ENCODE peak calls at places on chromosomes 16 and 17, in eight cellular contexts. J is fibroblast of lung, I is midbrain, C is AG08395, Y is ELR, X is T follicular helper cell, N is EL, B is hepatic stellate cell. S is an unnamed sample.

GRCh38 chr16:74724820-74725549 is 24.3 kb upstream of the MLKL start:
- DNase-seq in J (peak), I (peak), C (peak), Y (peak), X (no peak), N (peak), B (peak), S (peak)

GRCh38 chr16:47511882-47512281 is 50.8 kb downstream of the PHKB start:
- DNase-seq in J (no peak), I (no peak), C (no peak), Y (no peak), X (no peak), N (no peak), B (no peak), S (no peak)

GRCh38 chr17:37239690-37240344 is 136.0 kb upstream of the C17orf78 start:
- DNase-seq in J (peak), I (peak), C (peak), Y (peak), X (no peak), N (peak), B (peak), S (no peak)

GRCh38 chr17:39243155-39243554 is 17.4 kb upstream of the STAC2 start:
- DNase-seq in J (no peak), I (no peak), C (no peak), Y (no peak), X (no peak), N (no peak), B (no peak), S (no peak)

GRCh38 chr16:10180771-10181163 is 1.5 kb downstream of the GRIN2A start:
- DNase-seq in J (no peak), I (peak), C (no peak), Y (peak), X (no peak), N (peak), B (no peak), S (no peak)

GRCh38 chr16:84847554-84848415 is 28.0 kb downstream of the CRISPLD2 start:
- DNase-seq in J (no peak), I (no peak), C (no peak), Y (no peak), X (no peak), N (no peak), B (no peak), S (no peak)

GRCh38 chr16:69593756-69594155 is 28.0 kb downstream of the NFAT5 start:
- DNase-seq in J (no peak), I (no peak), C (no peak), Y (no peak), X (no peak), N (no peak), B (no peak), S (no peak)

GRCh38 chr17:27319536-27320221 is 25.8 kb downstream of the WSB1 start:
- DNase-seq in J (peak), I (peak), C (peak), Y (no peak), X (no peak), N (no peak), B (no peak), S (no peak)

GRCh38 chr16:4261557-4262172 is 11.2 kb downstream of the TFAP4 start:
- DNase-seq in J (peak), I (no peak), C (peak), Y (peak), X (no peak), N (no peak), B (peak), S (no peak)

GRCh38 chr17:12549499-12549901 is 116.2 kb upstream of the MYOCD start:
- DNase-seq in J (no peak), I (no peak), C (no peak), Y (peak), X (no peak), N (peak), B (peak), S (no peak)

GRCh38 chr16:14449790-14450463 is 180.1 kb downstream of the PARN start:
- DNase-seq in J (no peak), I (no peak), C (peak), Y (no peak), X (no peak), N (peak), B (no peak), S (no peak)

GRCh38 chr16:22641030-22641671 is 130.5 kb downstream of the NPIPB5 start:
- DNase-seq in J (peak), I (no peak), C (peak), Y (peak), X (no peak), N (peak), B (no peak), S (peak)

GRCh38 chr16:73093146-73094144 is 45.5 kb upstream of the ZFHX3 start:
- DNase-seq in J (peak), I (no peak), C (no peak), Y (no peak), X (no peak), N (peak), B (peak), S (no peak)

GRCh38 chr16:55476625-55477533 is 2.1 kb upstream of the MMP2 start:
- DNase-seq in J (no peak), I (no peak), C (no peak), Y (no peak), X (no peak), N (no peak), B (no peak), S (no peak)

GRCh38 chr16:68902376-68903345 is 59.3 kb downstream of the TANGO6 start:
- DNase-seq in J (peak), I (peak), C (peak), Y (peak), X (no peak), N (peak), B (peak), S (peak)

GRCh38 chr17:78834571-78834970 is 6.0 kb downstream of the USP36 start:
- DNase-seq in J (no peak), I (no peak), C (no peak), Y (no peak), X (no peak), N (no peak), B (no peak), S (no peak)

GRCh38 chr17:71919181-71919580 is 201.6 kb upstream of the SOX9 start:
- DNase-seq in J (peak), I (peak), C (no peak), Y (no peak), X (no peak), N (no peak), B (no peak), S (no peak)

GRCh38 chr16:22413819-22414218 is 39.4 kb upstream of the CDR2 start:
- DNase-seq in J (no peak), I (no peak), C (no peak), Y (no peak), X (no peak), N (no peak), B (no peak), S (no peak)

GRCh38 chr16:66489385-66489784 is 60.5 kb downstream of the TK2 start:
- DNase-seq in J (no peak), I (no peak), C (no peak), Y (no peak), X (no peak), N (no peak), B (no peak), S (no peak)

GRCh38 chr17:64110436-64111152 is 19.4 kb downstream of the ERN1 start:
- DNase-seq in J (no peak), I (no peak), C (no peak), Y (no peak), X (no peak), N (no peak), B (no peak), S (no peak)